ENCODE peak calls at places on chromosomes 3 and 15, in five cellular contexts. H is Peyer's patch, Z is progenitor cell of endocrine pancreas, K is endothelial cell, O is fibroblast of the aortic adventitia. Y is an unnamed sample.

GRCh38 chr3:30408105-30408557 is 198.3 kb upstream of the TGFBR2 start:
- DNase-seq in H (no peak), Z (no peak), K (no peak), O (no peak), Y (no peak)

GRCh38 chr15:91535856-91536500 is 317.5 kb upstream of the SLCO3A1 start:
- DNase-seq in H (no peak), Z (no peak), K (no peak), O (no peak), Y (no peak)

GRCh38 chr3:53725308-53725995 is 120.8 kb downstream of the CHDH start:
- DNase-seq in H (no peak), Z (no peak), K (no peak), O (peak; percentile 7), Y (no peak)

GRCh38 chr3:4741404-4742307 is 237.6 kb upstream of the BHLHE40 start:
- DNase-seq in H (no peak), Z (no peak), K (no peak), O (peak; percentile 99), Y (no peak)

GRCh38 chr15:26087395-26087794 is 224.3 kb upstream of the ATP10A start:
- DNase-seq in H (no peak), Z (no peak), K (no peak), O (peak; percentile 15), Y (no peak)

GRCh38 chr15:81000144-81000625 is 538 bp upstream of the TLNRD1 start:
- DNase-seq in H (no peak), Z (no peak), K (no peak), O (peak; percentile 36), Y (no peak)

GRCh38 chr15:24772709-24773373 is 97.3 kb downstream of the NPAP1 start:
- DNase-seq in H (no peak), Z (peak; percentile 68), K (peak; percentile 83), O (peak; percentile 67), Y (peak; percentile 82)

GRCh38 chr15:101017935-101018849 is 99.0 kb downstream of the LRRK1 start:
- DNase-seq in H (no peak), Z (no peak), K (no peak), O (peak; percentile 70), Y (no peak)

GRCh38 chr15:66595937-66596545 is 30.2 kb upstream of the LCTL start:
- DNase-seq in H (no peak), Z (no peak), K (no peak), O (no peak), Y (no peak)

GRCh38 chr3:20201141-20201540 is 15.1 kb upstream of the SGO1 start:
- DNase-seq in H (no peak), Z (no peak), K (no peak), O (no peak), Y (no peak)
- TF ChIP-seq CTCF in H (no peak), Z (no peak), K (no peak), O (no peak), Y (no peak)

GRCh38 chr3:102237181-102237580 is 197.6 kb upstream of the ZPLD1 start:
- DNase-seq in H (no peak), Z (no peak), K (no peak), O (no peak), Y (no peak)

GRCh38 chr3:102237838-102238237 is 197.0 kb upstream of the ZPLD1 start:
- DNase-seq in H (no peak), Z (no peak), K (no peak), O (peak; percentile 26), Y (no peak)

GRCh38 chr3:102238362-102238761 is 196.5 kb upstream of the ZPLD1 start:
- DNase-seq in H (no peak), Z (no peak), K (no peak), O (no peak), Y (no peak)

GRCh38 chr3:102235679-102236078 is 199.1 kb upstream of the ZPLD1 start:
- DNase-seq in H (no peak), Z (no peak), K (no peak), O (peak; percentile 71), Y (no peak)

GRCh38 chr3:102240720-102241119 is 194.1 kb upstream of the ZPLD1 start:
- DNase-seq in H (no peak), Z (no peak), K (no peak), O (no peak), Y (no peak)
- TF ChIP-seq CTCF in H (no peak), Z (no peak), K (no peak), O (no peak), Y (no peak)

GRCh38 chr3:22245817-22246583 is 495.0 kb upstream of the ZNF385D start:
- DNase-seq in H (no peak), Z (no peak), K (no peak), O (no peak), Y (no peak)

GRCh38 chr3:22236490-22237271 is 485.7 kb upstream of the ZNF385D start:
- DNase-seq in H (no peak), Z (no peak), K (no peak), O (no peak), Y (no peak)

GRCh38 chr3:22245122-22245521 is 494.1 kb upstream of the ZNF385D start:
- DNase-seq in H (no peak), Z (no peak), K (no peak), O (peak; percentile 81), Y (no peak)

DNA sequence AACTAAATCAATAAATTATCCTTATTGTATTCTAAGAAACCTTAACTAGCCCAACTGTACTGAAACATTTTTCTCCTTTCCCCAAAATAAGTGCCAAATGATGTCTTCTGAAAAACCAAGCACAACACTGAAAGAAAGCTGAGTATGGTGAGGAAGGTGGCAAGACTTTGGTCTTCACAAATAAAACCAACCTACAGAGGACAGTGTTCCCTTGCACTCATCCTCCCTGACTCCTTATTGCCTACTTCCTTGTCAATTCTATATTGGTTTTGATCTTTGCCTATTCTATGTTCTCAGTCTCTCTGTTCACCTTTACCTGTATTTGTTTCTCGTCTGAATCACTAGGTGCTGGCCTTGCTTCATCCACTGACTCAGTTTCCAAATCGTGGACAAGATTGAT is 490.1 kb upstream of the ZNF385D start:
- DNase-seq in H (no peak), Z (no peak), K (no peak), O (no peak), Y (no peak)
- TF ChIP-seq CTCF in H (no peak), Z (no peak), K (no peak), O (no peak), Y (no peak)

GRCh38 chr3:49654955-49655556 is 19.1 kb upstream of the APEH start:
- DNase-seq in H (no peak), Z (no peak), K (no peak), O (no peak), Y (no peak)

GRCh38 chr3:49657208-49657915 is 16.8 kb upstream of the APEH start:
- DNase-seq in H (no peak), Z (no peak), K (no peak), O (no peak), Y (no peak)

GRCh38 chr3:49654176-49654825 is 19.9 kb upstream of the APEH start:
- DNase-seq in H (no peak), Z (no peak), K (no peak), O (no peak), Y (no peak)

GRCh38 chr3:49655731-49656285 is 18.3 kb upstream of the APEH start:
- DNase-seq in H (no peak), Z (no peak), K (no peak), O (no peak), Y (no peak)

GRCh38 chr3:49656541-49657112 is 17.5 kb upstream of the APEH start:
- DNase-seq in H (no peak), Z (no peak), K (no peak), O (no peak), Y (no peak)
- TF ChIP-seq CTCF in H (no peak), Z (no peak), K (no peak), O (peak; percentile 21), Y (no peak)